ENCODE peak calls at places on chromosomes 4 and X, in five cellular contexts. A, G, C, O and E are unnamed samples.

GRCh38 chr4:26298198-26298950 is 22.4 kb upstream of the RBPJ start:
- DNase-seq in A (no peak), G (no peak), C (no peak), O (no peak), E (no peak)

GRCh38 chr4:18695733-18696527 is 674.4 kb upstream of the LCORL start:
- DNase-seq in A (no peak), G (no peak), C (no peak), O (no peak), E (no peak)

GRCh38 chrX:107480272-107480671 is 30.8 kb downstream of the FRMPD3 start:
- DNase-seq in A (no peak), G (no peak), C (no peak), O (no peak), E (no peak)

GRCh38 chrX:1355800-1356148 is 19.2 kb downstream of the IL3RA start:
- DNase-seq in A (no peak), G (no peak), C (no peak), O (no peak), E (no peak)

GRCh38 chr4:81042578-81043365 is 12.3 kb downstream of the BMP3 start:
- DNase-seq in A (no peak), G (no peak), C (no peak), O (no peak), E (no peak)

GRCh38 chrX:65706041-65706828 is 38.8 kb downstream of the MSN start:
- DNase-seq in A (peak), G (peak), C (no peak), O (no peak), E (peak)

GRCh38 chr4:153522800-153523089 is 56.6 kb downstream of the TMEM131L start:
- DNase-seq in A (no peak), G (no peak), C (no peak), O (no peak), E (no peak)

GRCh38 chrX:10990418-10990817 is 120.7 kb upstream of the HCCS start:
- DNase-seq in A (no peak), G (no peak), C (no peak), O (no peak), E (no peak)

GRCh38 chr4:112515278-112516075 is 503 bp downstream of the NEUROG2 start:
- DNase-seq in A (peak), G (no peak), C (no peak), O (no peak), E (no peak)

GRCh38 chrX:45485682-45486081 is 285.0 kb upstream of the DIPK2B start:
- DNase-seq in A (no peak), G (no peak), C (no peak), O (no peak), E (no peak)

GRCh38 chrX:25028726-25029125 is 13.0 kb upstream of the ARX start:
- DNase-seq in A (peak), G (no peak), C (no peak), O (no peak), E (no peak)

GRCh38 chr4:169841776-169842175 is 84.0 kb upstream of the HPF1 start:
- DNase-seq in A (no peak), G (no peak), C (no peak), O (no peak), E (no peak)

GRCh38 chr4:7031526-7032449 is 11.4 kb upstream of the TADA2B start:
- DNase-seq in A (peak), G (no peak), C (no peak), O (no peak), E (no peak)

GRCh38 chr4:159106636-159107035 is 3.8 kb downstream of the RAPGEF2 start:
- DNase-seq in A (no peak), G (no peak), C (no peak), O (no peak), E (no peak)
- H3K27ac ChIP-seq in A (no peak), G (no peak), C (no peak), O (no peak), E (no peak)

GRCh38 chr4:108115168-108115526 is 53.6 kb downstream of the LEF1 start:
- DNase-seq in A (no peak), G (no peak), C (no peak), O (no peak), E (no peak)

GRCh38 chr4:108118505-108118904 is 50.2 kb downstream of the LEF1 start:
- DNase-seq in A (peak), G (no peak), C (no peak), O (no peak), E (no peak)

GRCh38 chr4:108119199-108119800 is 49.4 kb downstream of the LEF1 start:
- DNase-seq in A (no peak), G (no peak), C (no peak), O (no peak), E (no peak)

GRCh38 chr4:108116423-108117168 is 52.1 kb downstream of the LEF1 start:
- DNase-seq in A (no peak), G (no peak), C (no peak), O (no peak), E (no peak)

DNA sequence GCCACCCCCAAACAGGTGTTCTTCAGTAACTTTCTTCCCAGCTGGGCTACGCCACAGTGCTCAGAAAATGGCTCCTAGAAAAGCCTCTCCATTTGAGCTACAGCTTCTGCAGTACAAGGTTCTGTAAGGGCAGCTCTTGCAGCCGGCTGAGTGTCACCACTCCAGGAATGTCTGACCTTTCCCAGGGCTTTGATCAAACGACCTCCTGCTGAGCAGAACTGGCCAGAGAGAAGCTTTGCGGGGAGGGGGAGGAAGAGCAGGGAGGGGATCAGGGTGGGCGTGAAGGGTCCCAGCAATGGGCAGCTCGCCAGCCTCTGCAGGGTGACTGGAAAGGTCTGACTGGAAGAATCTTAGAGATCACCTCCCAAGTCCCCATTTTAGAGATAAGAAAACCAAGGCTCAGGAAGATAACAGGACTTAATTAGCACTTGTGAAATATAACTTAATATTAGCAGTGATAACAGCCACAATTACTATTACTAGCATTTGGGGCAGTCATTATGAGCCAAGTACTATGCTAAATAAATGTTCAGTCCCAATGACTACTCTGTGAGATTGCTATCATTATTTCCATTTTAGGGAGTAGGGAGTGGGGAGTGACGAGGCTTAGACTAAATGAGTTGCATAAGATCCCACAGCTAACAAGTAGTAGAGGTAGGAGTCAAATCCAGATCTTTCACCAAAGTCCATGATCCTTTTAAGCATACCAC is 51.1 kb downstream of the LEF1 start:
- DNase-seq in A (peak), G (no peak), C (no peak), O (no peak), E (no peak)
- H3K27ac ChIP-seq in A (no peak), G (no peak), C (no peak), O (no peak), E (no peak)

DNA sequence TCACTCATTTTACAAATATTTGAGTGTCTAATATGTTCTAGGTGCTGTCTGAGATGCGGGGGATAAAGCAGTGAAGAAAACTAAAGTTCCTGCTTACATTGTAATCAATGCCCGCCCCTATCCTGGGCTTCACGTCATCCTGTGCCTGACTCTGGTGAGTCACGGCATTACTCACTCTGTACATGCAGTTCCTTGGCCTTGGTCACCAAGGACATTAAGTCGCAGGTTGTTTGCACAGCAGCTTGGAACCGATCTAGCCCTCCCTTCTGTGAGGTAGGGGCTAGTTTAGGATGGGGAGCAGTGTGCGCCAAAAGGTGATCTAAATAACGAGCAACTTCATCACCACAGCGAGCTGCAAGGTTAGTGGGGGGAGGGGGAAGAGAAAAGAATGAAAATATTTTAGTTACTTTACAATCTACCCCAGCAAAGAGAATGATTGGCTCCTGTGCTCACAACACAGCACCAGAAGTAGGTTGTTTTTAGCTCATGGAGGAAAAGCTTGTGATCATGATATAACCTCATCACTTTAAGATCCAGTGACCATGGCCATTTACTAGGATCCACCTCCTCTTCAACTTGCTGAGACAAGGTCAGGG is 48.0 kb upstream of the HDAC8 start:
- DNase-seq in A (peak), G (peak), C (peak), O (peak), E (peak)
- H3K27ac ChIP-seq in A (peak), G (peak), C (peak), O (no peak), E (peak)

GRCh38 chrX:47214435-47215077 is 3.9 kb upstream of the CDK16 start:
- DNase-seq in A (no peak), G (no peak), C (no peak), O (no peak), E (no peak)
- H3K27ac ChIP-seq in A (no peak), G (no peak), C (no peak), O (no peak), E (no peak)

DNA sequence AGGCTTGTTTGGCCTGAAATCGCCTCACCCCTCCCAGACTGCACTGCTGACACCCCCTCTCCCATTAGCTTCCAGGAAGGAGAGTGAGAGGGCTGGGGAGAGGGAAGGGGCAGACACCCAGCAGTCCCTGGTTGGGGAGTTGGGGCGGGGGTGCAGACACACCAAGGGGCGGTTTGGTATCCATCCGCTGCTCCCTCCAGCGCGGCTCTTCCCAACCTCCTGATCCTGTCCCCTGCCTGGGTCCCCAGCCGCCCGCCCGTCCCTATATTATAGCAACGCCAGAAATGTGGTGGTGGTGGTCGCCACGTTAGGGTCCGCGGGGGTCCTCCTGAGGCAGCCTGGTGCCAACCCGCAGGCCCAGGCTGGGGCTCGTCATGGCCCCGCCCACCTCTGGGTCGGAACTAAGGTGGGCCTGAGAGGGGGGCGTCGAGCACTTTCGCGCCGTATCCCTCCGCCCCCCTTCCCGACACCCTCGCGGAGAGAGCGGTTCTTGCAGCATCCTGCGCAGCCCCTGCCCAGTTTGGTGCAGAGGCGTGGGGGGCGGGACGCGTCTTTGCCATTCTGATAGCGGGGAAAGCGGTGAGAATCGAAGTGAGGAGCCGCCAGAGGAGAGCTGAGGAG is 25.1 kb downstream of the GPRASP3 start:
- DNase-seq in A (no peak), G (no peak), C (peak), O (no peak), E (no peak)
- H3K27ac ChIP-seq in A (no peak), G (no peak), C (peak), O (peak), E (no peak)

DNA sequence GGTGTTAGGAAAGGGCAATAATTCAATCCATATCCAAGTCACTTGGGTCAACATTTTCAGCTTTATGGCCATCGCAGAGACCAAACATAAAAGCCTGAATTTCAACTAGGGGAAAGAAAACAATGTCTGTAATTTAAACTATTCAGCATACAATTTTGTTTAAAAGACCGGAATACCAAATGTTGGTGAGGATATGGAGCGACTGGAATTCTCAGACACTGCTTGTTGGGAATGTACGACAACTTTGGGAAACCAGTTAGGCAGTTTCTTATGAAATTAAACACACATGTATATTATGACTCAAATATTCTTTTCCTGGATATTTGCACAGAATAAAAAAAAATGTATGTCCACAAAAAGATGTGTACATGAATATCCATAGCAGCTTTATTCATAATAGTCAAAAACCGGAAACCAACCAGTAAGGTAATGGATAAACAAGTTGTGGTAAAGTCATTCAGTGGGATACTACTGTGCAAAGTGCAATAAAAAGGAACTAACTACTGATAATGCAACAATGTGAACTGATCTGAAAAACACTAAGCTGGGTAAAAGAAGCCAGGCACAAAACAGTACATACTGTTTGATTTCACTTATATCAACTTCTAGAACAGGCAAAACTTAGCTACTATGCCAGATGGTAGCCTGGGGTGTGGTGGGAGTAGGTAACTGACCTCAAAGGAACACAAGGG is 152.6 kb upstream of the FTHL17 start:
- DNase-seq in A (no peak), G (no peak), C (no peak), O (no peak), E (no peak)
- H3K27ac ChIP-seq in A (peak), G (no peak), C (no peak), O (no peak), E (no peak)

GRCh38 chr4:108172231-108172779 is 3.6 kb upstream of the LEF1 start:
- DNase-seq in A (no peak), G (no peak), C (no peak), O (peak), E (no peak)
- H3K27ac ChIP-seq in A (no peak), G (no peak), C (peak), O (peak), E (no peak)

GRCh38 chr4:40992472-40993298 is 221.7 kb downstream of the APBB2 start:
- DNase-seq in A (peak), G (no peak), C (no peak), O (no peak), E (no peak)
- H3K27ac ChIP-seq in A (peak), G (peak), C (no peak), O (no peak), E (no peak)